ENCODE peak calls at places on chromosomes 13 and 19, in seven cellular contexts. One of them, this sample, is unnamed.

GRCh38 chr13:62092536-62092935 is 676.9 kb upstream of the PCDH20 start:
- DNase-seq in B cell: no peak
- DNase-seq in foreskin fibroblast: no peak
- DNase-seq in fibroblast of the aortic adventitia: no peak
- DNase-seq in endothelial cell: no peak
- DNase-seq in BJ: no peak
- DNase-seq in glutamatergic neuron: no peak
- DNase-seq in this sample: no peak

GRCh38 chr13:27296496-27296895 is 25.9 kb downstream of the RASL11A start:
- DNase-seq in endothelial cell: no peak
- DNase-seq in BJ: no peak
- DNase-seq in foreskin fibroblast: no peak
- DNase-seq in glutamatergic neuron: no peak
- DNase-seq in B cell: no peak
- DNase-seq in fibroblast of the aortic adventitia: no peak
- DNase-seq in this sample: no peak

GRCh38 chr19:5564930-5565329 is 2.8 kb downstream of the TINCR start:
- DNase-seq in fibroblast of the aortic adventitia: no peak
- DNase-seq in BJ: no peak
- DNase-seq in glutamatergic neuron: no peak
- DNase-seq in B cell: no peak
- DNase-seq in foreskin fibroblast: no peak
- DNase-seq in endothelial cell: no peak
- DNase-seq in this sample: no peak

GRCh38 chr19:1416014-1416841 is 8.8 kb downstream of the DAZAP1 start:
- DNase-seq in endothelial cell: no peak
- DNase-seq in B cell: no peak
- DNase-seq in fibroblast of the aortic adventitia: no peak
- DNase-seq in glutamatergic neuron: no peak
- DNase-seq in foreskin fibroblast: peak; percentile 38
- DNase-seq in BJ: no peak
- DNase-seq in this sample: no peak

GRCh38 chr13:25973085-25973484 is 78.7 kb downstream of the SHISA2 start:
- DNase-seq in foreskin fibroblast: no peak
- DNase-seq in endothelial cell: no peak
- DNase-seq in B cell: no peak
- DNase-seq in fibroblast of the aortic adventitia: no peak
- DNase-seq in glutamatergic neuron: peak; percentile 78
- DNase-seq in BJ: no peak
- DNase-seq in this sample: no peak

GRCh38 chr19:4707956-4708650 is 15.5 kb downstream of the DPP9 start:
- DNase-seq in BJ: no peak
- DNase-seq in endothelial cell: no peak
- DNase-seq in fibroblast of the aortic adventitia: peak; percentile 41
- DNase-seq in B cell: no peak
- DNase-seq in glutamatergic neuron: no peak
- DNase-seq in foreskin fibroblast: peak; percentile 80
- DNase-seq in this sample: no peak

GRCh38 chr19:13153627-13154240 is 3.5 kb downstream of the IER2 start:
- DNase-seq in B cell: peak; percentile 43
- DNase-seq in fibroblast of the aortic adventitia: peak; percentile 44
- DNase-seq in foreskin fibroblast: peak; percentile 68
- DNase-seq in glutamatergic neuron: peak; percentile 53
- DNase-seq in endothelial cell: peak; percentile 49
- DNase-seq in BJ: no peak
- DNase-seq in this sample: no peak

GRCh38 chr19:19232231-19232630 is 20.5 kb downstream of the NCAN start:
- DNase-seq in B cell: no peak
- DNase-seq in endothelial cell: no peak
- DNase-seq in BJ: no peak
- DNase-seq in glutamatergic neuron: peak; percentile 66
- DNase-seq in foreskin fibroblast: no peak
- DNase-seq in fibroblast of the aortic adventitia: no peak
- DNase-seq in this sample: no peak

GRCh38 chr13:80695841-80696240 is 354.9 kb upstream of the SPRY2 start:
- DNase-seq in glutamatergic neuron: no peak
- DNase-seq in foreskin fibroblast: no peak
- DNase-seq in B cell: no peak
- DNase-seq in endothelial cell: no peak
- DNase-seq in BJ: no peak
- DNase-seq in fibroblast of the aortic adventitia: no peak
- DNase-seq in this sample: no peak

GRCh38 chr19:29860492-29860891 is 48.7 kb downstream of the CCNE1 start:
- DNase-seq in BJ: no peak
- DNase-seq in foreskin fibroblast: no peak
- DNase-seq in endothelial cell: no peak
- DNase-seq in glutamatergic neuron: no peak
- DNase-seq in fibroblast of the aortic adventitia: no peak
- DNase-seq in B cell: no peak
- DNase-seq in this sample: no peak
- TF ChIP-seq CTCF in BJ: no peak
- TF ChIP-seq CTCF in foreskin fibroblast: no peak
- TF ChIP-seq CTCF in endothelial cell: no peak
- TF ChIP-seq CTCF in glutamatergic neuron: no peak
- TF ChIP-seq CTCF in fibroblast of the aortic adventitia: no peak
- TF ChIP-seq CTCF in B cell: no peak
- TF ChIP-seq CTCF in this sample: no peak

DNA sequence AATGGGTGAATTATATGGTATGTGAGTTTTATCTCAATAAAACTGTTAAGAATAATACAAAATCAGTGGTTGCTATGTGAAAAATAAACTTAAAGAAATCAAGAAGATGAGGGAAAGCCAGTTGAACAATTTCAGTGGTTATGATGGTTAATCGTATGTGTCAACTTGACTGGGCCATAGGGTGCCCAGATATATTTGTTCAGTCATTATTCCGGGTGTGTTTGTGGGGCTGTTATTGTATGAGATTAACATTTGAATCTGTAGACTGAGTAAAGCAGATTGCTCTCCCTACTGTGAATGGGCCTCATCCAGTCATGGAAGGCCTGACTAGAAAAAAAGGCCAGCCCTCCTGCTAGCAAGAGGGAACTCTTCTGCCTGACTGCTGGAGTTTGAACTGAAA is 109.3 kb downstream of the LMO7 start:
- DNase-seq in endothelial cell: no peak
- DNase-seq in BJ: no peak
- DNase-seq in glutamatergic neuron: no peak
- DNase-seq in B cell: no peak
- DNase-seq in fibroblast of the aortic adventitia: no peak
- DNase-seq in foreskin fibroblast: no peak
- DNase-seq in this sample: no peak
- TF ChIP-seq CTCF in endothelial cell: no peak
- TF ChIP-seq CTCF in BJ: no peak
- TF ChIP-seq CTCF in glutamatergic neuron: no peak
- TF ChIP-seq CTCF in B cell: no peak
- TF ChIP-seq CTCF in fibroblast of the aortic adventitia: no peak
- TF ChIP-seq CTCF in foreskin fibroblast: no peak
- TF ChIP-seq CTCF in this sample: no peak

GRCh38 chr13:84430441-84430840 is 548.2 kb upstream of the SLITRK1 start:
- DNase-seq in BJ: no peak
- DNase-seq in glutamatergic neuron: no peak
- DNase-seq in endothelial cell: no peak
- DNase-seq in B cell: no peak
- DNase-seq in foreskin fibroblast: peak; percentile 28
- DNase-seq in fibroblast of the aortic adventitia: peak; percentile 30
- DNase-seq in this sample: no peak

GRCh38 chr13:84430015-84430414 is 547.7 kb upstream of the SLITRK1 start:
- DNase-seq in fibroblast of the aortic adventitia: peak; percentile 67
- DNase-seq in endothelial cell: no peak
- DNase-seq in glutamatergic neuron: no peak
- DNase-seq in B cell: no peak
- DNase-seq in BJ: peak; percentile 51
- DNase-seq in foreskin fibroblast: peak; percentile 42
- DNase-seq in this sample: no peak

GRCh38 chr13:84431646-84432045 is 549.4 kb upstream of the SLITRK1 start:
- DNase-seq in B cell: no peak
- DNase-seq in foreskin fibroblast: peak; percentile 57
- DNase-seq in glutamatergic neuron: no peak
- DNase-seq in fibroblast of the aortic adventitia: peak; percentile 50
- DNase-seq in BJ: peak; percentile 22
- DNase-seq in endothelial cell: no peak
- DNase-seq in this sample: no peak

GRCh38 chr13:84433024-84433423 is 550.8 kb upstream of the SLITRK1 start:
- DNase-seq in endothelial cell: no peak
- DNase-seq in B cell: no peak
- DNase-seq in BJ: peak; percentile 39
- DNase-seq in glutamatergic neuron: no peak
- DNase-seq in foreskin fibroblast: peak; percentile 87
- DNase-seq in fibroblast of the aortic adventitia: peak; percentile 76
- DNase-seq in this sample: no peak
- TF ChIP-seq CTCF in endothelial cell: no peak
- TF ChIP-seq CTCF in B cell: no peak
- TF ChIP-seq CTCF in BJ: peak; percentile 7
- TF ChIP-seq CTCF in glutamatergic neuron: no peak
- TF ChIP-seq CTCF in foreskin fibroblast: no peak
- TF ChIP-seq CTCF in fibroblast of the aortic adventitia: peak; percentile 3
- TF ChIP-seq CTCF in this sample: no peak

DNA sequence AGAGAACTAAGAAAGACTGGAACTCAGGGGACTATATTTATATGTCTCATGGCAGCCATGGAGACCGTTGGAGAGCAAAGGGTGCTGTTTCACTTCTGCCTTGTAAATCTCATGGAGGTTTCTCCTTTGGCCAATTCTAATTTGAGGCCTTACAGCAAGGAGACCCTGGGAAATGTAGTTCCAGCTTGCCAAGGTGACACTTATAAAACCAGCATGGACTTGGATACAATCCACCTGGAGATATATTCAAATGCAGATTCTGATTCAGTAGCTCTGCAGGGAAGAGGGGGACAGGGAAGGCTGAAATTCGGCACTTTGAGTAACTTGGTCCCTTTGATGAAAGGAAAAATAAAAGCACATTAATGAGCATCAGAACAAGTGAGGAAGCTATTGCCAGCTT is 90.0 kb downstream of the OXGR1 start:
- DNase-seq in endothelial cell: no peak
- DNase-seq in BJ: no peak
- DNase-seq in B cell: no peak
- DNase-seq in fibroblast of the aortic adventitia: no peak
- DNase-seq in foreskin fibroblast: no peak
- DNase-seq in glutamatergic neuron: no peak
- DNase-seq in this sample: no peak
- TF ChIP-seq CTCF in endothelial cell: no peak
- TF ChIP-seq CTCF in BJ: no peak
- TF ChIP-seq CTCF in B cell: no peak
- TF ChIP-seq CTCF in fibroblast of the aortic adventitia: no peak
- TF ChIP-seq CTCF in foreskin fibroblast: no peak
- TF ChIP-seq CTCF in glutamatergic neuron: no peak
- TF ChIP-seq CTCF in this sample: no peak

This sample was measured in type B pancreatic cell.